ENCODE peak calls at places on chromosomes 6 and 20, in five cellular contexts. One of them, this sample, is unnamed.

GRCh38 chr6:20906938-20907337 is 372.7 kb downstream of the CDKAL1 start:
- DNase-seq in prostate gland: no peak
- DNase-seq in uterus: no peak
- DNase-seq in HCT116: no peak
- DNase-seq in spleen: no peak
- DNase-seq in this sample: no peak

GRCh38 chr6:23111984-23112383 is 542.6 kb downstream of the HDGFL1 start:
- DNase-seq in prostate gland: no peak
- DNase-seq in uterus: no peak
- DNase-seq in HCT116: no peak
- DNase-seq in spleen: no peak
- DNase-seq in this sample: no peak

GRCh38 chr6:13362432-13362831 is 34.1 kb upstream of the TBC1D7 start:
- DNase-seq in prostate gland: no peak
- DNase-seq in uterus: no peak
- DNase-seq in HCT116: no peak
- DNase-seq in spleen: no peak
- DNase-seq in this sample: no peak

GRCh38 chr6:83231146-83231545 is 38.0 kb downstream of the RWDD2A start:
- DNase-seq in prostate gland: no peak
- DNase-seq in uterus: no peak
- DNase-seq in HCT116: no peak
- DNase-seq in spleen: no peak
- DNase-seq in this sample: no peak

GRCh38 chr6:111283707-111284106 is 196.4 kb downstream of the SLC16A10 start:
- DNase-seq in prostate gland: no peak
- DNase-seq in uterus: no peak
- DNase-seq in HCT116: no peak
- DNase-seq in spleen: no peak
- DNase-seq in this sample: no peak

GRCh38 chr6:33714385-33715040 is 3.0 kb upstream of the UQCC2 start:
- DNase-seq in prostate gland: no peak
- DNase-seq in uterus: no peak
- DNase-seq in HCT116: no peak
- DNase-seq in spleen: peak
- DNase-seq in this sample: no peak

GRCh38 chr6:45591816-45592359 is 214.2 kb upstream of the SUPT3H start:
- DNase-seq in prostate gland: no peak
- DNase-seq in uterus: no peak
- DNase-seq in HCT116: no peak
- DNase-seq in spleen: no peak
- DNase-seq in this sample: no peak

GRCh38 chr6:37052027-37052628 is 46.7 kb downstream of the FGD2 start:
- DNase-seq in prostate gland: no peak
- DNase-seq in uterus: no peak
- DNase-seq in HCT116: no peak
- DNase-seq in spleen: peak
- DNase-seq in this sample: no peak

GRCh38 chr6:24844061-24844460 is 45.3 kb upstream of the ARMH2 start:
- DNase-seq in prostate gland: no peak
- DNase-seq in uterus: no peak
- DNase-seq in HCT116: no peak
- DNase-seq in spleen: no peak
- DNase-seq in this sample: no peak

GRCh38 chr6:15244605-15245360 is 1.1 kb upstream of the JARID2 start:
- DNase-seq in prostate gland: peak
- DNase-seq in uterus: peak
- DNase-seq in HCT116: no peak
- DNase-seq in spleen: peak
- DNase-seq in this sample: no peak
- TF ChIP-seq POLR2A in prostate gland: no peak
- TF ChIP-seq POLR2A in uterus: no peak
- TF ChIP-seq POLR2A in HCT116: no peak
- TF ChIP-seq POLR2A in spleen: no peak
- TF ChIP-seq POLR2A in this sample: peak

DNA sequence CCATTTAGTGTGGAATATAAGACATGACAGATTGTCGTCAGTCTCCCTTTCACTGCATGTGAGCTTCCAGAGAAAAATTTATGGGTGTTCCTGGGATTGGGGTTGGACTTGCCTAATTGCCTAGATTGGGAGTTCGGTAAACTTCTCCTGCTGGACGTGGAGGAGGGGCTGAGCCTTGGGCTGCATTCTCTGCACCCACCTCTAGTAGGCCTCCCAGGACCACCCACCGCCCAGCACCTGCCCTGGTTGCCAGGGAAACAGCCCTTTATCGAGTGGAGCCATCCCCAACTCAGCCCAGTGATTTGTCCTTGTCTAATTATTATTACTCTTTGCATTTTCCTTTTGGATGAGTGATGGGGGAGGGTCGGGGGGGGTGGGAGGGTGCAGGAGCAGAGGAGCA is 104.3 kb downstream of the DHX35 start:
- DNase-seq in prostate gland: no peak
- DNase-seq in uterus: no peak
- DNase-seq in HCT116: no peak
- DNase-seq in spleen: no peak
- DNase-seq in this sample: no peak
- TF ChIP-seq CTCF in prostate gland: no peak
- TF ChIP-seq CTCF in uterus: no peak
- TF ChIP-seq CTCF in HCT116: peak
- TF ChIP-seq CTCF in spleen: no peak
- TF ChIP-seq CTCF in this sample: no peak

GRCh38 chr6:78526432-78526831 is 340.9 kb upstream of the IRAK1BP1 start:
- DNase-seq in prostate gland: no peak
- DNase-seq in uterus: no peak
- DNase-seq in HCT116: no peak
- DNase-seq in spleen: no peak
- DNase-seq in this sample: no peak
- TF ChIP-seq POLR2A in prostate gland: no peak
- TF ChIP-seq POLR2A in uterus: no peak
- TF ChIP-seq POLR2A in HCT116: no peak
- TF ChIP-seq POLR2A in spleen: no peak
- TF ChIP-seq POLR2A in this sample: no peak

DNA sequence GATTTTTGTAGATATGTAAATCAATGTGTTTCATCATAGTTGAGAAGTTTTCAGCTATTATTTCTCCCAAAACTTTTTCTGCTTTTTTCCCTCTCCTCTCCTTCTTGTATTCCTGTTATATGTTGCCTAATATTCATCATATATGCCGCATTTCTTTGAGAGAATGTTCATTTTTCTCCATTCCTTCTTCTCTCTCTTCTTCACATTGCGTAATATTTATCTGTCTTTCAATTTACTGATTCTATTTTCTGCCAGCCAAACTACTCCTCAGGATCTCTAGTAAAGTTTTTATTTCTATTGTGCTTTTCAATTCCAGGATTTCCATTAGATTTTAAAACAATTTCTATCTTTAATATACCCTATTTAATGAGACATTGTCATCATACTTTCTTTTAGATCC is 896.8 kb downstream of the EPHA7 start:
- DNase-seq in prostate gland: no peak
- DNase-seq in uterus: no peak
- DNase-seq in HCT116: no peak
- DNase-seq in spleen: no peak
- DNase-seq in this sample: no peak
- TF ChIP-seq CTCF in prostate gland: no peak
- TF ChIP-seq CTCF in uterus: no peak
- TF ChIP-seq CTCF in HCT116: no peak
- TF ChIP-seq CTCF in spleen: no peak
- TF ChIP-seq CTCF in this sample: no peak

DNA sequence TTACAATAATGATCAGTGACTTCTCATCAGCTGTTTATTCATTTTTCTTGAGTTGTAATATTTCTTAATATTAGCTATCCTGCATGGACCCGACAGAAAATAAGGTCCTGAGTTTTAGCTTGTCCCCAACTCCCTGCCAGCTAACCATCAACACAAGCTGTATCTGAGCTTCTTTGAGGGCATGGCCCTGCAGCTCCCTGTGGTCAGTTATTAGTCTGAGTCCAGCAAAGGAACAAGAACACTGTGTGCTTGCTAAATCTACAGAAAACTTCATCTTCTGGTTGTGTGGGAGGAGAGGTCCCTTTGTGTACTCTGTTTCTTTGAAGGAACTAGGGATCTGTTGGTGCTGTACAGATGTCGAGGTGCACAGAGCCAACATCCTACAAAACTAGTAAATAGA is 248.3 kb downstream of the LAMA2 start:
- DNase-seq in prostate gland: no peak
- DNase-seq in uterus: peak
- DNase-seq in HCT116: no peak
- DNase-seq in spleen: no peak
- DNase-seq in this sample: peak
- TF ChIP-seq POLR2A in prostate gland: no peak
- TF ChIP-seq POLR2A in uterus: no peak
- TF ChIP-seq POLR2A in HCT116: no peak
- TF ChIP-seq POLR2A in spleen: no peak
- TF ChIP-seq POLR2A in this sample: no peak

GRCh38 chr6:99364026-99364425 is 14.6 kb upstream of the FAXC start:
- DNase-seq in prostate gland: no peak
- DNase-seq in uterus: no peak
- DNase-seq in HCT116: no peak
- DNase-seq in spleen: no peak
- DNase-seq in this sample: no peak

GRCh38 chr6:99369533-99369932 is 20.1 kb upstream of the FAXC start:
- DNase-seq in prostate gland: no peak
- DNase-seq in uterus: no peak
- DNase-seq in HCT116: no peak
- DNase-seq in spleen: no peak
- DNase-seq in this sample: no peak
- TF ChIP-seq CTCF in prostate gland: no peak
- TF ChIP-seq CTCF in uterus: no peak
- TF ChIP-seq CTCF in HCT116: no peak
- TF ChIP-seq CTCF in spleen: no peak
- TF ChIP-seq CTCF in this sample: no peak

This sample was measured in adrenal gland.